ENCODE peak calls at places on chromosomes 12 and 14, in ten cellular contexts. One of them, this sample, is unnamed.

GRCh38 chr12:113130457-113131135 is 5.0 kb downstream of the RASAL1 start:
- DNase-seq in fibroblast of the aortic adventitia: no peak
- DNase-seq in H9: peak; percentile 88
- DNase-seq in cardiac fibroblast: no peak
- DNase-seq in GM20000: no peak
- DNase-seq in sigmoid colon: no peak
- DNase-seq in astrocyte of the spinal cord: no peak
- DNase-seq in lung: no peak
- DNase-seq in ovary: no peak
- DNase-seq in progenitor cell of endocrine pancreas: no peak
- DNase-seq in this sample: no peak

GRCh38 chr14:22567437-22567836 is 21.6 kb downstream of the DAD1 start:
- DNase-seq in H9: no peak
- DNase-seq in sigmoid colon: no peak
- DNase-seq in progenitor cell of endocrine pancreas: no peak
- DNase-seq in lung: no peak
- DNase-seq in astrocyte of the spinal cord: no peak
- DNase-seq in GM20000: no peak
- DNase-seq in ovary: no peak
- DNase-seq in cardiac fibroblast: no peak
- DNase-seq in fibroblast of the aortic adventitia: no peak
- DNase-seq in this sample: no peak

GRCh38 chr12:107359382-107359781 is 266.0 kb upstream of the CRY1 start:
- DNase-seq in lung: no peak
- DNase-seq in H9: no peak
- DNase-seq in progenitor cell of endocrine pancreas: no peak
- DNase-seq in astrocyte of the spinal cord: peak; percentile 79
- DNase-seq in GM20000: no peak
- DNase-seq in ovary: no peak
- DNase-seq in cardiac fibroblast: peak; percentile 54
- DNase-seq in fibroblast of the aortic adventitia: no peak
- DNase-seq in sigmoid colon: no peak
- DNase-seq in this sample: no peak

GRCh38 chr14:75885829-75886228 is 96.0 kb downstream of the TGFB3 start:
- DNase-seq in H9: no peak
- DNase-seq in sigmoid colon: no peak
- DNase-seq in GM20000: no peak
- DNase-seq in lung: no peak
- DNase-seq in fibroblast of the aortic adventitia: peak; percentile 63
- DNase-seq in cardiac fibroblast: peak; percentile 77
- DNase-seq in progenitor cell of endocrine pancreas: no peak
- DNase-seq in ovary: no peak
- DNase-seq in astrocyte of the spinal cord: peak; percentile 59
- DNase-seq in this sample: no peak

GRCh38 chr12:80222261-80222660 is 122.9 kb downstream of the OTOGL start:
- DNase-seq in H9: no peak
- DNase-seq in GM20000: no peak
- DNase-seq in ovary: no peak
- DNase-seq in fibroblast of the aortic adventitia: peak; percentile 30
- DNase-seq in progenitor cell of endocrine pancreas: no peak
- DNase-seq in lung: no peak
- DNase-seq in astrocyte of the spinal cord: no peak
- DNase-seq in cardiac fibroblast: peak; percentile 27
- DNase-seq in sigmoid colon: no peak
- DNase-seq in this sample: no peak

GRCh38 chr12:121893901-121894540 is 5.4 kb downstream of the PSMD9 start:
- DNase-seq in lung: no peak
- DNase-seq in H9: peak; percentile 66
- DNase-seq in GM20000: no peak
- DNase-seq in ovary: no peak
- DNase-seq in cardiac fibroblast: peak; percentile 73
- DNase-seq in sigmoid colon: no peak
- DNase-seq in astrocyte of the spinal cord: peak; percentile 67
- DNase-seq in progenitor cell of endocrine pancreas: no peak
- DNase-seq in fibroblast of the aortic adventitia: peak; percentile 77
- DNase-seq in this sample: no peak

GRCh38 chr12:49889361-49890095 is 14.2 kb downstream of the FAIM2 start:
- DNase-seq in cardiac fibroblast: no peak
- DNase-seq in sigmoid colon: peak; percentile 50
- DNase-seq in astrocyte of the spinal cord: no peak
- DNase-seq in H9: no peak
- DNase-seq in ovary: no peak
- DNase-seq in fibroblast of the aortic adventitia: no peak
- DNase-seq in progenitor cell of endocrine pancreas: no peak
- DNase-seq in GM20000: no peak
- DNase-seq in lung: no peak
- DNase-seq in this sample: no peak

GRCh38 chr12:3520168-3520567 is 29.2 kb downstream of the PRMT8 start:
- DNase-seq in H9: peak; percentile 27
- DNase-seq in cardiac fibroblast: no peak
- DNase-seq in sigmoid colon: no peak
- DNase-seq in lung: no peak
- DNase-seq in fibroblast of the aortic adventitia: no peak
- DNase-seq in progenitor cell of endocrine pancreas: no peak
- DNase-seq in astrocyte of the spinal cord: no peak
- DNase-seq in ovary: no peak
- DNase-seq in GM20000: no peak
- DNase-seq in this sample: no peak

GRCh38 chr12:116236986-116237385 is 40.5 kb downstream of the MED13L start:
- DNase-seq in progenitor cell of endocrine pancreas: no peak
- DNase-seq in H9: no peak
- DNase-seq in GM20000: no peak
- DNase-seq in lung: no peak
- DNase-seq in cardiac fibroblast: no peak
- DNase-seq in fibroblast of the aortic adventitia: no peak
- DNase-seq in sigmoid colon: no peak
- DNase-seq in ovary: no peak
- DNase-seq in astrocyte of the spinal cord: no peak
- DNase-seq in this sample: no peak

GRCh38 chr12:116241157-116241772 is 36.2 kb downstream of the MED13L start:
- DNase-seq in fibroblast of the aortic adventitia: no peak
- DNase-seq in cardiac fibroblast: peak; percentile 45
- DNase-seq in ovary: no peak
- DNase-seq in sigmoid colon: no peak
- DNase-seq in lung: no peak
- DNase-seq in progenitor cell of endocrine pancreas: no peak
- DNase-seq in astrocyte of the spinal cord: no peak
- DNase-seq in GM20000: no peak
- DNase-seq in H9: no peak
- DNase-seq in this sample: no peak

GRCh38 chr12:116238149-116238548 is 39.3 kb downstream of the MED13L start:
- DNase-seq in cardiac fibroblast: no peak
- DNase-seq in astrocyte of the spinal cord: no peak
- DNase-seq in fibroblast of the aortic adventitia: no peak
- DNase-seq in sigmoid colon: no peak
- DNase-seq in lung: no peak
- DNase-seq in GM20000: no peak
- DNase-seq in ovary: no peak
- DNase-seq in progenitor cell of endocrine pancreas: no peak
- DNase-seq in H9: no peak
- DNase-seq in this sample: no peak

GRCh38 chr12:116233669-116234068 is 43.8 kb downstream of the MED13L start:
- DNase-seq in GM20000: no peak
- DNase-seq in lung: no peak
- DNase-seq in progenitor cell of endocrine pancreas: no peak
- DNase-seq in H9: no peak
- DNase-seq in sigmoid colon: no peak
- DNase-seq in astrocyte of the spinal cord: peak; percentile 39
- DNase-seq in ovary: no peak
- DNase-seq in cardiac fibroblast: peak; percentile 45
- DNase-seq in fibroblast of the aortic adventitia: no peak
- DNase-seq in this sample: no peak

DNA sequence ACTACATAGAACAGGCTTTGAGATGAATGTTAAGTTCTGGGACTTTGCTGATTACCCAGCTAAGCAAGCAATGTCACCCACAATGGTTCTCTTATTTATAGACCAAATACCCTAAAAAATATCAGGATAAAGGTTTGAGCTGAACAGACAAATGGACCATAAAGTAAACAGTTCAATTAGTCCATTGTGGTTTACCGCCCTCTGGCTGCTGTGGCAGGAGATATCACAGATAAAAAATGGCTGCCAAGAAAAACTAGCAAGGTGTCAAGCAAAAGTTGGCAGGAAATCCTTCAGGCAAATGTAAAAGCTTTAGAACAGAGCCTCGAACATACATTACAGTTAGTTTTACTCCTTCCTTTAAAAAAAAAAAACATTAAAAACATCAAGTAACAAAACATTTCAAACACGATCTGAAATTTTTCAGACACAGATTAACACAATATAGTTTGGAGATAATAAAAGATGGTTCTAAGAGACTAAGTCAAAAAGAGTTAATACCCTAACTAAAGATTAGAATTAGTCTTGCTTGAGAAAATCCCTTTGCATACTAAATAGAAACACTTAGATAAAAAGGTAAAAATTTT is 41.3 kb downstream of the MED13L start:
- DNase-seq in cardiac fibroblast: peak; percentile 73
- DNase-seq in GM20000: peak; percentile 49
- DNase-seq in lung: no peak
- DNase-seq in H9: no peak
- DNase-seq in sigmoid colon: no peak
- DNase-seq in progenitor cell of endocrine pancreas: no peak
- DNase-seq in fibroblast of the aortic adventitia: peak; percentile 64
- DNase-seq in ovary: no peak
- DNase-seq in astrocyte of the spinal cord: peak; percentile 69
- DNase-seq in this sample: no peak
- TF ChIP-seq CTCF in cardiac fibroblast: peak; percentile 73
- TF ChIP-seq CTCF in GM20000: peak; percentile 60
- TF ChIP-seq CTCF in lung: peak; percentile 84
- TF ChIP-seq CTCF in H9: peak; percentile 77
- TF ChIP-seq CTCF in sigmoid colon: peak; percentile 59
- TF ChIP-seq CTCF in progenitor cell of endocrine pancreas: peak; percentile 50
- TF ChIP-seq CTCF in fibroblast of the aortic adventitia: peak; percentile 66
- TF ChIP-seq CTCF in ovary: no peak
- TF ChIP-seq CTCF in astrocyte of the spinal cord: peak; percentile 58
- TF ChIP-seq CTCF in this sample: peak; percentile 63

GRCh38 chr12:126784328-126784921 is 1482.5 kb upstream of the TMEM132C start:
- DNase-seq in astrocyte of the spinal cord: peak; percentile 26
- DNase-seq in ovary: no peak
- DNase-seq in cardiac fibroblast: peak; percentile 62
- DNase-seq in sigmoid colon: no peak
- DNase-seq in GM20000: peak; percentile 6
- DNase-seq in H9: peak; percentile 86
- DNase-seq in fibroblast of the aortic adventitia: peak; percentile 52
- DNase-seq in lung: no peak
- DNase-seq in progenitor cell of endocrine pancreas: peak; percentile 41
- DNase-seq in this sample: no peak
- TF ChIP-seq CTCF in astrocyte of the spinal cord: peak; percentile 55
- TF ChIP-seq CTCF in ovary: no peak
- TF ChIP-seq CTCF in cardiac fibroblast: peak; percentile 55
- TF ChIP-seq CTCF in sigmoid colon: peak; percentile 30
- TF ChIP-seq CTCF in GM20000: no peak
- TF ChIP-seq CTCF in H9: peak; percentile 85
- TF ChIP-seq CTCF in fibroblast of the aortic adventitia: peak; percentile 56
- TF ChIP-seq CTCF in lung: no peak
- TF ChIP-seq CTCF in progenitor cell of endocrine pancreas: peak; percentile 79
- TF ChIP-seq CTCF in this sample: peak; percentile 53

DNA sequence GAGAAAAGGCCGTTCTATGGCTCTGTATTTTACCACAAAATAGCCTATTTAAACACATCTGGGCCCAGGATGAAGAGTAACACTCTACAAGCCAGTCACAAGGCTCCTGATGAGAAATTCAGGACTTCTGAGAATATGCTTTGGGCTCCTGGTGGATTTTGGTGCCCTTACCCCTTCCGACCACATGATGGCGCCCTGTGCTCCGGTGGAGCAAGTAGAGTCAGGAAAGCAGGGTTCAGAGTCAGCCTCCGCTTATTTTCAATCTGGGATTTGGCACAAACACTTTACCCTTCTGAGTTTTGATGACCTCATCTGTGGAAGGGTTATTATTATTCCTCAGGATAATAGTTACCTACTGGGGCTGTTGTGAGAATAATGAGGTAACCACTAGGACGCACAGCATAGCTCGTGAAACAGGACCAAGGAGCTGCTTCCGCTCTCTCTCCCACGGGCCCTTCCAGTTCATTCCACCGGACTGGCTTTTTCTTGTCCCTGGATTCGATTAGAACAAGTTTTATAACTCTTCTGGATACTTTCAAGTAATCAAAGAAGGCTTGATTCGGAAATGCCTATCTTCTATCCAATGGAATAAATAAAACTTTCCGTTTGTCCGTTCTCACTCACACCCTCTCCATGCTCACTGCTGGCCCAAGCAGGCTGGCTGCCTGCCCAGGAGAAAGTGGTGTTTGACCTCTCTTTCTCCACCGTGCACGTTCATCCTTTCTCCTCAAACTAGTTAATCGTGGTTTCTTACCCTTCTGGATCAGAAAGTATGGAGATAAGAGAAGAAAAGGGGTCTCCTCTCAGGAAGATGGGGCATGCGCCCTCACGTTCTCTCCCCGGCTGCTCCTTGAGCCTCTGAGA is 104.6 kb downstream of the GALC start:
- DNase-seq in fibroblast of the aortic adventitia: peak; percentile 19
- DNase-seq in ovary: peak; percentile 34
- DNase-seq in H9: peak; percentile 74
- DNase-seq in astrocyte of the spinal cord: no peak
- DNase-seq in cardiac fibroblast: peak; percentile 5
- DNase-seq in GM20000: peak; percentile 26
- DNase-seq in progenitor cell of endocrine pancreas: no peak
- DNase-seq in lung: no peak
- DNase-seq in sigmoid colon: no peak
- DNase-seq in this sample: no peak
- TF ChIP-seq CTCF in fibroblast of the aortic adventitia: peak; percentile 62
- TF ChIP-seq CTCF in ovary: no peak
- TF ChIP-seq CTCF in H9: peak; percentile 89
- TF ChIP-seq CTCF in astrocyte of the spinal cord: peak; percentile 53
- TF ChIP-seq CTCF in cardiac fibroblast: peak; percentile 37
- TF ChIP-seq CTCF in GM20000: peak; percentile 64
- TF ChIP-seq CTCF in progenitor cell of endocrine pancreas: peak; percentile 52
- TF ChIP-seq CTCF in lung: no peak
- TF ChIP-seq CTCF in sigmoid colon: no peak
- TF ChIP-seq CTCF in this sample: peak; percentile 23

GRCh38 chr14:58196198-58196597 is 3.8 kb upstream of the ACTR10 start:
- DNase-seq in fibroblast of the aortic adventitia: no peak
- DNase-seq in cardiac fibroblast: no peak
- DNase-seq in sigmoid colon: no peak
- DNase-seq in ovary: no peak
- DNase-seq in lung: no peak
- DNase-seq in progenitor cell of endocrine pancreas: no peak
- DNase-seq in GM20000: no peak
- DNase-seq in H9: no peak
- DNase-seq in astrocyte of the spinal cord: no peak
- DNase-seq in this sample: no peak

GRCh38 chr14:58191763-58192596 is 8.0 kb upstream of the ACTR10 start:
- DNase-seq in progenitor cell of endocrine pancreas: no peak
- DNase-seq in GM20000: no peak
- DNase-seq in H9: no peak
- DNase-seq in ovary: no peak
- DNase-seq in sigmoid colon: no peak
- DNase-seq in fibroblast of the aortic adventitia: no peak
- DNase-seq in cardiac fibroblast: no peak
- DNase-seq in lung: no peak
- DNase-seq in astrocyte of the spinal cord: no peak
- DNase-seq in this sample: no peak

GRCh38 chr14:58198086-58198485 is 1.9 kb upstream of the ACTR10 start:
- DNase-seq in astrocyte of the spinal cord: no peak
- DNase-seq in ovary: no peak
- DNase-seq in progenitor cell of endocrine pancreas: no peak
- DNase-seq in lung: no peak
- DNase-seq in H9: no peak
- DNase-seq in GM20000: no peak
- DNase-seq in fibroblast of the aortic adventitia: no peak
- DNase-seq in cardiac fibroblast: no peak
- DNase-seq in sigmoid colon: no peak
- DNase-seq in this sample: no peak

GRCh38 chr14:58193542-58193941 is 6.4 kb upstream of the ACTR10 start:
- DNase-seq in ovary: no peak
- DNase-seq in H9: no peak
- DNase-seq in progenitor cell of endocrine pancreas: no peak
- DNase-seq in fibroblast of the aortic adventitia: no peak
- DNase-seq in GM20000: no peak
- DNase-seq in lung: no peak
- DNase-seq in sigmoid colon: no peak
- DNase-seq in cardiac fibroblast: peak; percentile 9
- DNase-seq in astrocyte of the spinal cord: no peak
- DNase-seq in this sample: no peak
- TF ChIP-seq CTCF in ovary: no peak
- TF ChIP-seq CTCF in H9: no peak
- TF ChIP-seq CTCF in progenitor cell of endocrine pancreas: no peak
- TF ChIP-seq CTCF in fibroblast of the aortic adventitia: no peak
- TF ChIP-seq CTCF in GM20000: no peak
- TF ChIP-seq CTCF in lung: no peak
- TF ChIP-seq CTCF in sigmoid colon: no peak
- TF ChIP-seq CTCF in cardiac fibroblast: no peak
- TF ChIP-seq CTCF in astrocyte of the spinal cord: no peak
- TF ChIP-seq CTCF in this sample: no peak

This sample was measured in AG09319.